ENCODE peak calls at places on chromosome 10, in ten cellular contexts. One of them, this sample, is unnamed.

GRCh38 chr10:82668266-82668665 is 793.3 kb downstream of the NRG3 start:
- DNase-seq in colonic mucosa: no peak
- DNase-seq in tibial artery: no peak
- DNase-seq in HL-60: no peak
- DNase-seq in mammary epithelial cell: no peak
- DNase-seq in stomach: no peak
- DNase-seq in DND-41: no peak
- DNase-seq in PC-3: no peak
- DNase-seq in transverse colon: no peak
- DNase-seq in dorsolateral prefrontal cortex: no peak
- DNase-seq in this sample: no peak

GRCh38 chr10:124632064-124632531 is 112.1 kb downstream of the FAM53B start:
- DNase-seq in stomach: peak; percentile 94
- DNase-seq in dorsolateral prefrontal cortex: peak; percentile 84
- DNase-seq in mammary epithelial cell: peak; percentile 82
- DNase-seq in colonic mucosa: no peak
- DNase-seq in tibial artery: no peak
- DNase-seq in DND-41: peak; percentile 41
- DNase-seq in transverse colon: no peak
- DNase-seq in PC-3: no peak
- DNase-seq in HL-60: no peak
- DNase-seq in this sample: peak; percentile 90

GRCh38 chr10:87761892-87762291 is 56.1 kb downstream of the ATAD1 start:
- DNase-seq in DND-41: no peak
- DNase-seq in colonic mucosa: no peak
- DNase-seq in dorsolateral prefrontal cortex: no peak
- DNase-seq in transverse colon: no peak
- DNase-seq in tibial artery: no peak
- DNase-seq in mammary epithelial cell: peak; percentile 83
- DNase-seq in PC-3: peak; percentile 65
- DNase-seq in stomach: no peak
- DNase-seq in HL-60: no peak
- DNase-seq in this sample: no peak

GRCh38 chr10:114933588-114933987 is 4.4 kb upstream of the TRUB1 start:
- DNase-seq in mammary epithelial cell: peak; percentile 73
- DNase-seq in HL-60: no peak
- DNase-seq in tibial artery: no peak
- DNase-seq in DND-41: no peak
- DNase-seq in PC-3: peak; percentile 3
- DNase-seq in colonic mucosa: no peak
- DNase-seq in transverse colon: no peak
- DNase-seq in dorsolateral prefrontal cortex: no peak
- DNase-seq in stomach: no peak
- DNase-seq in this sample: no peak

GRCh38 chr10:48195803-48196202 is 78.7 kb downstream of the FRMPD2 start:
- DNase-seq in PC-3: no peak
- DNase-seq in mammary epithelial cell: no peak
- DNase-seq in HL-60: no peak
- DNase-seq in colonic mucosa: no peak
- DNase-seq in transverse colon: no peak
- DNase-seq in dorsolateral prefrontal cortex: no peak
- DNase-seq in stomach: no peak
- DNase-seq in DND-41: no peak
- DNase-seq in tibial artery: no peak
- DNase-seq in this sample: no peak

GRCh38 chr10:120431356-120431755 is 25.7 kb upstream of the PLPP4 start:
- DNase-seq in stomach: no peak
- DNase-seq in DND-41: no peak
- DNase-seq in transverse colon: no peak
- DNase-seq in PC-3: no peak
- DNase-seq in dorsolateral prefrontal cortex: no peak
- DNase-seq in HL-60: no peak
- DNase-seq in mammary epithelial cell: peak; percentile 11
- DNase-seq in colonic mucosa: no peak
- DNase-seq in tibial artery: no peak
- DNase-seq in this sample: no peak

GRCh38 chr10:35194906-35195305 is 68.3 kb downstream of the CREM start:
- DNase-seq in DND-41: no peak
- DNase-seq in PC-3: peak; percentile 37
- DNase-seq in colonic mucosa: no peak
- DNase-seq in transverse colon: no peak
- DNase-seq in stomach: no peak
- DNase-seq in dorsolateral prefrontal cortex: no peak
- DNase-seq in HL-60: no peak
- DNase-seq in mammary epithelial cell: peak; percentile 14
- DNase-seq in tibial artery: no peak
- DNase-seq in this sample: no peak

GRCh38 chr10:132743925-132744490 is 41.9 kb downstream of the NKX6-2 start:
- DNase-seq in tibial artery: no peak
- DNase-seq in colonic mucosa: no peak
- DNase-seq in transverse colon: no peak
- DNase-seq in dorsolateral prefrontal cortex: no peak
- DNase-seq in stomach: no peak
- DNase-seq in mammary epithelial cell: no peak
- DNase-seq in HL-60: no peak
- DNase-seq in DND-41: no peak
- DNase-seq in PC-3: no peak
- DNase-seq in this sample: no peak

GRCh38 chr10:34696423-34696822 is 118.7 kb downstream of the PARD3 start:
- DNase-seq in HL-60: no peak
- DNase-seq in PC-3: peak; percentile 99
- DNase-seq in mammary epithelial cell: peak; percentile 81
- DNase-seq in DND-41: no peak
- DNase-seq in colonic mucosa: no peak
- DNase-seq in transverse colon: no peak
- DNase-seq in dorsolateral prefrontal cortex: no peak
- DNase-seq in tibial artery: no peak
- DNase-seq in stomach: no peak
- DNase-seq in this sample: no peak

GRCh38 chr10:31962826-31963597 is 34.4 kb upstream of the ARHGAP12 start:
- DNase-seq in PC-3: no peak
- DNase-seq in transverse colon: no peak
- DNase-seq in stomach: no peak
- DNase-seq in dorsolateral prefrontal cortex: no peak
- DNase-seq in colonic mucosa: no peak
- DNase-seq in tibial artery: no peak
- DNase-seq in HL-60: no peak
- DNase-seq in mammary epithelial cell: no peak
- DNase-seq in DND-41: no peak
- DNase-seq in this sample: no peak

GRCh38 chr10:133088524-133089460 is 1.1 kb downstream of the ADGRA1 start:
- DNase-seq in transverse colon: no peak
- DNase-seq in stomach: no peak
- DNase-seq in tibial artery: no peak
- DNase-seq in mammary epithelial cell: no peak
- DNase-seq in DND-41: no peak
- DNase-seq in HL-60: no peak
- DNase-seq in dorsolateral prefrontal cortex: no peak
- DNase-seq in colonic mucosa: no peak
- DNase-seq in PC-3: no peak
- DNase-seq in this sample: peak; percentile 76

GRCh38 chr10:79293841-79294705 is 53.2 kb upstream of the PPIF start:
- DNase-seq in mammary epithelial cell: peak; percentile 70
- DNase-seq in stomach: no peak
- DNase-seq in DND-41: no peak
- DNase-seq in dorsolateral prefrontal cortex: no peak
- DNase-seq in transverse colon: peak; percentile 36
- DNase-seq in PC-3: peak; percentile 100
- DNase-seq in tibial artery: peak; percentile 60
- DNase-seq in colonic mucosa: no peak
- DNase-seq in HL-60: peak; percentile 92
- DNase-seq in this sample: peak; percentile 91

GRCh38 chr10:104824378-104825006 is 183.4 kb downstream of the SORCS3 start:
- DNase-seq in HL-60: peak; percentile 20
- DNase-seq in dorsolateral prefrontal cortex: no peak
- DNase-seq in tibial artery: no peak
- DNase-seq in DND-41: peak; percentile 70
- DNase-seq in stomach: peak; percentile 26
- DNase-seq in transverse colon: no peak
- DNase-seq in mammary epithelial cell: peak; percentile 39
- DNase-seq in PC-3: peak; percentile 25
- DNase-seq in colonic mucosa: no peak
- DNase-seq in this sample: no peak

GRCh38 chr10:85222300-85222699 is 893.9 kb downstream of the CCSER2 start:
- DNase-seq in colonic mucosa: no peak
- DNase-seq in DND-41: no peak
- DNase-seq in tibial artery: no peak
- DNase-seq in transverse colon: no peak
- DNase-seq in mammary epithelial cell: no peak
- DNase-seq in dorsolateral prefrontal cortex: no peak
- DNase-seq in HL-60: no peak
- DNase-seq in stomach: no peak
- DNase-seq in PC-3: no peak
- DNase-seq in this sample: no peak
- TF ChIP-seq CTCF in colonic mucosa: no peak
- TF ChIP-seq CTCF in DND-41: no peak
- TF ChIP-seq CTCF in tibial artery: no peak
- TF ChIP-seq CTCF in transverse colon: no peak
- TF ChIP-seq CTCF in mammary epithelial cell: no peak
- TF ChIP-seq CTCF in dorsolateral prefrontal cortex: peak; percentile 30
- TF ChIP-seq CTCF in HL-60: no peak
- TF ChIP-seq CTCF in stomach: no peak
- TF ChIP-seq CTCF in PC-3: no peak
- TF ChIP-seq CTCF in this sample: no peak

DNA sequence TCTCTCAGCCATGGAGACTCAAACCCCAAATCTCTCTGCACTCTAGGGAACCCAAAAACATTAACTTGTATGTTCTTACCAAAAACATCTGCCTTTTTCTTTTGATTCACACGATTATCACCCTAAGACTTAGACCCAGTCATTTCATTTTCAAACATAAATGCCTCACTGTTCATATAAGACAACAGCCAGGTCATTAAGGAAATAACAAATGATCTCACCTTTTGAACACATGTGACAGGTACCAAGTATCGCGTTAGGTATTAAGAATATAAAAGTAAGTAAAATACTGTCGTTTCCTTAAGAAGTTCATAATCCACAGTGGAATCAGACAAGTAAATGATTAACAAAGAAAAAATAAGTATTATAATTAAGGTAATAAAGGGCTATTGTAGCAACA is 8.8 kb downstream of the TM9SF3 start:
- DNase-seq in HL-60: no peak
- DNase-seq in PC-3: no peak
- DNase-seq in stomach: no peak
- DNase-seq in mammary epithelial cell: no peak
- DNase-seq in colonic mucosa: no peak
- DNase-seq in transverse colon: no peak
- DNase-seq in DND-41: no peak
- DNase-seq in dorsolateral prefrontal cortex: no peak
- DNase-seq in tibial artery: no peak
- DNase-seq in this sample: no peak
- H3K27ac ChIP-seq in HL-60: no peak overlapping the region
- H3K27ac ChIP-seq in PC-3: no peak overlapping the region
- H3K27ac ChIP-seq in stomach: peak overlapping the region; percentile 8
- H3K27ac ChIP-seq in mammary epithelial cell: no peak overlapping the region
- H3K27ac ChIP-seq in colonic mucosa: peak overlapping the region; percentile 35
- H3K27ac ChIP-seq in transverse colon: peak overlapping the region; percentile 64
- H3K27ac ChIP-seq in DND-41: no peak overlapping the region
- H3K27ac ChIP-seq in dorsolateral prefrontal cortex: no peak overlapping the region
- H3K27ac ChIP-seq in tibial artery: no peak overlapping the region
- H3K27ac ChIP-seq in this sample: no peak overlapping the region

GRCh38 chr10:44384601-44385422 is at the start of gene CXCL12:
- DNase-seq in PC-3: no peak
- DNase-seq in DND-41: no peak
- DNase-seq in mammary epithelial cell: peak; percentile 21
- DNase-seq in tibial artery: peak; percentile 32
- DNase-seq in dorsolateral prefrontal cortex: no peak
- DNase-seq in transverse colon: peak; percentile 17
- DNase-seq in stomach: peak; percentile 9
- DNase-seq in HL-60: no peak
- DNase-seq in colonic mucosa: peak; percentile 29
- DNase-seq in this sample: no peak
- H3K4me3 ChIP-seq in PC-3: peak within 1 kb of the TSS; percentile 44
- H3K4me3 ChIP-seq in DND-41: no peak within 1 kb of the TSS
- H3K4me3 ChIP-seq in mammary epithelial cell: no peak within 1 kb of the TSS
- H3K4me3 ChIP-seq in tibial artery: peak within 1 kb of the TSS; percentile 73
- H3K4me3 ChIP-seq in dorsolateral prefrontal cortex: peak within 1 kb of the TSS; percentile 54
- H3K4me3 ChIP-seq in transverse colon: peak within 1 kb of the TSS; percentile 54
- H3K4me3 ChIP-seq in stomach: peak within 1 kb of the TSS; percentile 70
- H3K4me3 ChIP-seq in HL-60: no peak within 1 kb of the TSS
- H3K4me3 ChIP-seq in colonic mucosa: peak within 1 kb of the TSS; percentile 44
- H3K4me3 ChIP-seq in this sample: peak within 1 kb of the TSS; percentile 45

GRCh38 chr10:52951819-52952218 is 179.2 kb upstream of the MBL2 start:
- DNase-seq in stomach: peak; percentile 62
- DNase-seq in HL-60: peak; percentile 13
- DNase-seq in mammary epithelial cell: peak; percentile 8
- DNase-seq in transverse colon: peak; percentile 69
- DNase-seq in DND-41: no peak
- DNase-seq in tibial artery: no peak
- DNase-seq in PC-3: peak; percentile 97
- DNase-seq in colonic mucosa: peak; percentile 79
- DNase-seq in dorsolateral prefrontal cortex: no peak
- DNase-seq in this sample: no peak
- TF ChIP-seq CTCF in stomach: peak; percentile 29
- TF ChIP-seq CTCF in HL-60: peak; percentile 17
- TF ChIP-seq CTCF in mammary epithelial cell: peak; percentile 40
- TF ChIP-seq CTCF in transverse colon: peak; percentile 46
- TF ChIP-seq CTCF in DND-41: peak; percentile 15
- TF ChIP-seq CTCF in tibial artery: no peak
- TF ChIP-seq CTCF in PC-3: peak; percentile 99
- TF ChIP-seq CTCF in colonic mucosa: peak; percentile 33
- TF ChIP-seq CTCF in dorsolateral prefrontal cortex: no peak
- TF ChIP-seq CTCF in this sample: no peak

DNA sequence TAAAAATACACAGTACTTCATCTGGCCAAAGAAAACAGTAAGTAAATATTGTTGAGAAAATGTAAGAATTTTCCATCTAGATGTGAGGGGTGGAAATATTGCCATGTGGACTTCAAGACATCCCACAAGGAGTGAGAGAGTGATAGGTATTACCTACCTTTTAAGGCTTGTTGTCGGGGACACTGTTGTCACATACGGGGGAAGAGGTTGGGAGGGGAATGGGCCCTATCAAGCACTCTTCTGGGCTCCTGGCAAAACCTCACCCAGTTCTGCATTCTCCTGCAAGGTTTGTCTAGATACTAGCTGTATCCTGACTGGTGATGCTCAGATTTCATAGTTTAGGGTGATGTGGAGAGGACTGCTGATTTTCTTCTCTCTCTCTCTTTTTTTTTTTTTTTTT is 17.9 kb downstream of the GRK5 start:
- DNase-seq in DND-41: no peak
- DNase-seq in transverse colon: no peak
- DNase-seq in HL-60: no peak
- DNase-seq in PC-3: no peak
- DNase-seq in dorsolateral prefrontal cortex: no peak
- DNase-seq in mammary epithelial cell: no peak
- DNase-seq in tibial artery: no peak
- DNase-seq in stomach: no peak
- DNase-seq in colonic mucosa: no peak
- DNase-seq in this sample: no peak
- H3K27ac ChIP-seq in DND-41: no peak overlapping the region
- H3K27ac ChIP-seq in transverse colon: peak overlapping the region; percentile 22
- H3K27ac ChIP-seq in HL-60: no peak overlapping the region
- H3K27ac ChIP-seq in PC-3: no peak overlapping the region
- H3K27ac ChIP-seq in dorsolateral prefrontal cortex: no peak overlapping the region
- H3K27ac ChIP-seq in mammary epithelial cell: no peak overlapping the region
- H3K27ac ChIP-seq in tibial artery: peak overlapping the region; percentile 48
- H3K27ac ChIP-seq in stomach: peak overlapping the region; percentile 49
- H3K27ac ChIP-seq in colonic mucosa: no peak overlapping the region
- H3K27ac ChIP-seq in this sample: peak overlapping the region; percentile 23

GRCh38 chr10:112958275-112958995 is 8.4 kb downstream of the TCF7L2 start:
- DNase-seq in PC-3: peak; percentile 62
- DNase-seq in stomach: no peak
- DNase-seq in mammary epithelial cell: no peak
- DNase-seq in HL-60: no peak
- DNase-seq in transverse colon: no peak
- DNase-seq in colonic mucosa: no peak
- DNase-seq in tibial artery: no peak
- DNase-seq in DND-41: no peak
- DNase-seq in dorsolateral prefrontal cortex: no peak
- DNase-seq in this sample: no peak
- H3K4me3 ChIP-seq in PC-3: peak overlapping the region; percentile 50
- H3K4me3 ChIP-seq in stomach: no peak overlapping the region
- H3K4me3 ChIP-seq in mammary epithelial cell: no peak overlapping the region
- H3K4me3 ChIP-seq in HL-60: no peak overlapping the region
- H3K4me3 ChIP-seq in transverse colon: no peak overlapping the region
- H3K4me3 ChIP-seq in colonic mucosa: no peak overlapping the region
- H3K4me3 ChIP-seq in tibial artery: no peak overlapping the region
- H3K4me3 ChIP-seq in DND-41: no peak overlapping the region
- H3K4me3 ChIP-seq in dorsolateral prefrontal cortex: no peak overlapping the region
- H3K4me3 ChIP-seq in this sample: no peak overlapping the region

This sample was measured in left lung.